ENCODE peak calls at places on chromosomes 6 and 20, in nine cellular contexts. C is left ventricle myocardium inferior, P is MM.1S, U is IMR-90, R is pancreas, L is tibial nerve, K is body of pancreas, W is cardiac muscle cell, T is lung. F is an unnamed sample.

GRCh38 chr20:23229989-23230388 is 120.6 kb upstream of the NXT1 start:
- DNase-seq in C (no peak), P (no peak), U (no peak), R (no peak), L (no peak), K (no peak), W (no peak), T (no peak), F (no peak)

GRCh38 chr6:169869301-169869700 is 117.9 kb downstream of the ERMARD start:
- DNase-seq in C (no peak), P (no peak), U (no peak), R (peak; percentile 29), L (no peak), K (no peak), W (no peak), T (no peak), F (no peak)

GRCh38 chr20:46230811-46231282 is 77.5 kb downstream of the CDH22 start:
- DNase-seq in C (peak; percentile 33), P (peak; percentile 21), U (peak; percentile 24), R (no peak), L (no peak), K (no peak), W (peak; percentile 68), T (no peak), F (peak; percentile 2)

GRCh38 chr6:42369568-42369967 is 82.2 kb downstream of the TRERF1 start:
- DNase-seq in C (no peak), P (peak; percentile 37), U (no peak), R (no peak), L (no peak), K (no peak), W (no peak), T (no peak), F (no peak)

GRCh38 chr20:51715873-51716215 is 52.3 kb downstream of the ATP9A start:
- DNase-seq in C (no peak), P (no peak), U (no peak), R (no peak), L (no peak), K (no peak), W (no peak), T (no peak), F (no peak)

GRCh38 chr20:53929399-53929798 is 141.0 kb downstream of the BCAS1 start:
- DNase-seq in C (no peak), P (no peak), U (no peak), R (no peak), L (no peak), K (no peak), W (no peak), T (no peak), F (no peak)

GRCh38 chr6:100464162-100464851 is 414 bp downstream of the SIM1 start:
- DNase-seq in C (no peak), P (no peak), U (no peak), R (peak; percentile 71), L (no peak), K (no peak), W (no peak), T (no peak), F (no peak)

GRCh38 chr6:15341311-15341710 is 95.4 kb downstream of the JARID2 start:
- DNase-seq in C (no peak), P (no peak), U (no peak), R (no peak), L (no peak), K (no peak), W (no peak), T (no peak), F (no peak)

GRCh38 chr6:129818251-129818650 is 42.9 kb downstream of the TMEM244 start:
- DNase-seq in C (no peak), P (no peak), U (no peak), R (no peak), L (no peak), K (no peak), W (no peak), T (no peak), F (no peak)

GRCh38 chr20:34886122-34886521 is 9.7 kb downstream of the ACSS2 start:
- DNase-seq in C (no peak), P (no peak), U (no peak), R (no peak), L (no peak), K (no peak), W (no peak), T (no peak), F (no peak)

GRCh38 chr6:44161997-44162338 is 3.3 kb downstream of the CAPN11 start:
- DNase-seq in C (no peak), P (no peak), U (peak; percentile 67), R (no peak), L (no peak), K (no peak), W (no peak), T (no peak), F (peak; percentile 5)

GRCh38 chr20:63153254-63154221 is 62.4 kb downstream of the YTHDF1 start:
- DNase-seq in C (no peak), P (no peak), U (no peak), R (peak; percentile 29), L (no peak), K (no peak), W (no peak), T (no peak), F (no peak)

DNA sequence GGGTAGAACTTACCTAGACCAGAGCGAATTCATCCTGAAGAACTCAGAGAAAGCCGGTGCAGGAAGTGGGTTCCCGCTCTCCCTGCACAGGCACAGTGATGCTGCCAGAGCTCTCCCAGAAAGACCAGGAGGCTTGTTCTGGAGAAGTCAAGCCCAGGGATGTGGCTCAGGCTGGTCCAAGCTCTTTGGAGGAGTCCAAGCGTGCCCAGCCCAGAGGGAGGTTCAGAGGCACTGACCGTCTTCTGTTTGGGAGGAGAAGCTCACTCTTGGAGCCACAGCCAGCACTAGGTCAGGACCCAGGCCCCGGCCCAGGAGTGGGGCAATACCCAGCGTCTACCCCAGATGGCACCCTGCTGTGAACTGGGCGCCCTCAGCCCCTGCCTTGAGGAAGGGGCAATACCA is 1.5 kb upstream of the PMEPA1 start:
- DNase-seq in C (no peak), P (no peak), U (no peak), R (no peak), L (no peak), K (no peak), W (no peak), T (no peak), F (no peak)
- H3K4me3 ChIP-seq in C (peak overlapping the region; percentile 86), P (no peak overlapping the region), U (no peak overlapping the region), R (no peak overlapping the region), L (peak overlapping the region; percentile 39), K (no peak overlapping the region), W (no peak overlapping the region), T (no peak overlapping the region), F (peak overlapping the region; percentile 82)

GRCh38 chr6:81756690-81757089 is 4.2 kb upstream of the TENT5A start:
- DNase-seq in C (no peak), P (no peak), U (no peak), R (no peak), L (no peak), K (no peak), W (no peak), T (no peak), F (no peak)
- TF ChIP-seq CTCF in C (no peak), P (no peak), U (no peak), R (no peak), L (no peak), K (no peak), W (no peak), T (no peak), F (no peak)

DNA sequence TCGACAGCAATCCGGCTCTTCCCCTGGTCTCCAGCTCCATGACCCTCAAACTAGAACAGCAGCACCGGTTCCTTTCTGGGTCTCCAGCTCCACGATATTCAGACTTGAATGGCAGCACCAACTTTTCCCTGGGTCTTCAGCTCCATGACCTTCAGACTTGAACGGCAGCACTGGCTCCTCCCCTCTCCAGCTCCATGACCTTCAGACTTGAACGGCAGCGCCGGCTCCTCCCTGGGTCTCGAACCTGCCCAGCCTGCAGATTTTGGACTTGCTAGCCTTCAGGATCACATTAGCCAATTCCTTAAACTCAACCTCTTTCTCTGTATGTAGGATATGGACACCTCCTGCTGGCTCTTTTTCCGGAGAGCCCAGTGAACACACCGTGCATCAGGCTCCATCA is 350.9 kb downstream of the PREX1 start:
- DNase-seq in C (no peak), P (no peak), U (no peak), R (no peak), L (no peak), K (no peak), W (no peak), T (no peak), F (no peak)
- H3K27me3 ChIP-seq in C (peaks cover 96% of the 10 kb centered on the region), P (peaks cover 37% of the 10 kb centered on the region), U (peaks cover 5% of the 10 kb centered on the region), R (no peaks in the 10 kb centered on the region), L (no peaks in the 10 kb centered on the region), K (no peaks in the 10 kb centered on the region), W (peaks cover 13% of the 10 kb centered on the region), T (no peaks in the 10 kb centered on the region), F (peaks cover 4% of the 10 kb centered on the region)

GRCh38 chr6:154276810-154277577 is 79.6 kb downstream of the IPCEF1 start:
- DNase-seq in C (no peak), P (peak; percentile 34), U (peak; percentile 50), R (no peak), L (no peak), K (no peak), W (peak; percentile 63), T (no peak), F (no peak)

GRCh38 chr6:154274175-154274574 is 82.4 kb downstream of the IPCEF1 start:
- DNase-seq in C (no peak), P (no peak), U (no peak), R (no peak), L (no peak), K (no peak), W (no peak), T (no peak), F (no peak)

DNA sequence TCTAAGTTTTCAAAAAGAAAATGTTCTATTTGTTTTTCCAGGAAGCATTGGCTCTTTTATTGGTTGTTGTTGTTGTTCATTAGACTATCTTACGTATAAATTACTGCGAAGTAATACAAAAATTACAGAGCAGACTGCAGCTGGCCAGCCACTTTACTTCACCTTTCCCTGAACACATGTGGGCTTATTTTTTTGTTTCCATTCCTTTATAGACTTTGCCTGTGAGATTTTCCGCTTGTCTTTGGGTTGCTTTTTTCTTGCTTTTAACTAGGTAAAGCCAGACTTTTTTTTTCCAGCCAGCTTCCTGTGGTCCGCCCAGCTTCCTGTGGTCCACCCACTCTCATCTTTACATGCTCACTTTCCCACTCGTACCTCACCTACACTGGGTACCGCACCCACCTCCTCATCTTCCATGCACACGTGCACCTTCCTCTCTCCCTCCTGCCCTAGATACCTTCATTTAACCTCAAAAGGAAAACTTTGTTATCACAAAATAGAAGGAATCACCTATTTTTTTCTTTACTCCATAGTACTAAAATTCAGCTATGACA is 79.0 kb downstream of the IPCEF1 start:
- DNase-seq in C (no peak), P (no peak), U (no peak), R (no peak), L (no peak), K (no peak), W (no peak), T (no peak), F (no peak)
- H3K4me3 ChIP-seq in C (peak overlapping the region; percentile 32), P (no peak overlapping the region), U (no peak overlapping the region), R (no peak overlapping the region), L (no peak overlapping the region), K (no peak overlapping the region), W (no peak overlapping the region), T (no peak overlapping the region), F (no peak overlapping the region)